ENCODE peak calls at places on chromosome X, in five cellular contexts. V is COR-L47, S is colonic mucosa, T is esophagus squamous epithelium, P is amygdala. F is an unnamed sample.
A peak's percentile ranks its signal among the peaks of the same experiment; 100 is the strongest.

GRCh38 chrX:74924449-74925209 is 623 bp downstream of the NEXMIF start:
- DNase-seq in T (no peak), V (peak; percentile 66), P (peak; percentile 7), S (peak; percentile 33), F (peak; percentile 33)

GRCh38 chrX:13891367-13892146 is 74.7 kb upstream of the GPM6B start:
- DNase-seq in S (no peak), P (peak; percentile 43), T (no peak), V (no peak), F (no peak)

GRCh38 chrX:30816079-30816478 is 73.0 kb downstream of the TAB3 start:
- DNase-seq in T (no peak), V (no peak), P (no peak), S (no peak), F (no peak)

GRCh38 chrX:149221246-149221645 is 283.9 kb downstream of the IDS start:
- DNase-seq in P (no peak), V (no peak), T (no peak), S (no peak), F (no peak)

GRCh38 chrX:111318901-111319300 is 48.6 kb upstream of the CAPN6 start:
- DNase-seq in S (no peak), T (no peak), P (no peak), V (no peak), F (no peak)

GRCh38 chrX:65993332-65993731 is 46.5 kb downstream of the VSIG4 start:
- DNase-seq in V (no peak), T (no peak), P (no peak), S (no peak), F (no peak)

GRCh38 chrX:3501833-3502535 is 155.5 kb upstream of the MXRA5 start:
- DNase-seq in S (no peak), T (no peak), V (no peak), P (no peak), F (no peak)

GRCh38 chrX:51742586-51742985 is 656 bp upstream of the GSPT2 start:
- DNase-seq in P (no peak), S (no peak), T (no peak), V (no peak), F (no peak)

GRCh38 chrX:21996872-21997271 is 35.3 kb upstream of the PHEX start:
- DNase-seq in S (no peak), P (no peak), V (no peak), T (no peak), F (no peak)

GRCh38 chrX:48918303-48918643 is 551 bp downstream of the PIM2 start:
- DNase-seq in S (no peak), T (peak; percentile 12), P (no peak), V (no peak), F (no peak)